ENCODE peak calls at places on chromosomes 4 and X, in eight cellular contexts. V, W, R, Y, X, N, J and G are unnamed samples.

GRCh38 chrX:133935096-133935495 is 50.3 kb downstream of the GPC3 start:
- DNase-seq in V (no peak), W (no peak), R (no peak), Y (no peak), X (no peak), N (no peak), J (no peak), G (no peak)

GRCh38 chr4:48329976-48330375 is 11.4 kb upstream of the SLAIN2 start:
- DNase-seq in V (no peak), W (no peak), R (peak), Y (no peak), X (peak), N (no peak), J (no peak), G (no peak)

GRCh38 chr4:73836373-73837269 is at the start of gene CXCL6:
- DNase-seq in V (no peak), W (no peak), R (no peak), Y (no peak), X (peak), N (no peak), J (no peak), G (no peak)

GRCh38 chrX:12955882-12956703 is 18.8 kb upstream of the TMSB4X start:
- DNase-seq in V (no peak), W (no peak), R (no peak), Y (peak), X (peak), N (no peak), J (peak), G (peak)

GRCh38 chrX:54423161-54423888 is 16.9 kb upstream of the TSR2 start:
- DNase-seq in V (no peak), W (no peak), R (no peak), Y (peak), X (no peak), N (no peak), J (no peak), G (no peak)

GRCh38 chrX:32644476-32644875 is 566.9 kb downstream of the DMD start:
- DNase-seq in V (no peak), W (no peak), R (no peak), Y (no peak), X (no peak), N (no peak), J (no peak), G (no peak)

GRCh38 chr4:8856835-8857590 is 14.6 kb downstream of the HMX1 start:
- DNase-seq in V (no peak), W (no peak), R (no peak), Y (no peak), X (no peak), N (no peak), J (no peak), G (no peak)

GRCh38 chr4:80615099-80615498 is 279.6 kb downstream of the CFAP299 start:
- DNase-seq in V (no peak), W (no peak), R (no peak), Y (no peak), X (no peak), N (no peak), J (no peak), G (no peak)

GRCh38 chrX:3384330-3384729 is 37.9 kb upstream of the MXRA5 start:
- DNase-seq in V (no peak), W (no peak), R (peak), Y (no peak), X (peak), N (no peak), J (no peak), G (no peak)

GRCh38 chr4:148240241-148240640 is 202.0 kb downstream of the NR3C2 start:
- DNase-seq in V (no peak), W (no peak), R (no peak), Y (no peak), X (no peak), N (no peak), J (no peak), G (no peak)

GRCh38 chrX:3757510-3758025 is 44.1 kb upstream of the PRKX start:
- DNase-seq in V (no peak), W (no peak), R (no peak), Y (no peak), X (no peak), N (no peak), J (no peak), G (no peak)

GRCh38 chr4:27278615-27279014 is 418.0 kb downstream of the STIM2 start:
- DNase-seq in V (no peak), W (no peak), R (peak), Y (no peak), X (peak), N (no peak), J (peak), G (no peak)

GRCh38 chr4:25401066-25401465 is 24.0 kb downstream of the ANAPC4 start:
- DNase-seq in V (no peak), W (no peak), R (no peak), Y (no peak), X (peak), N (no peak), J (no peak), G (no peak)

GRCh38 chrX:5425119-5425518 is 803.5 kb downstream of the NLGN4X start:
- DNase-seq in V (no peak), W (no peak), R (no peak), Y (no peak), X (no peak), N (no peak), J (no peak), G (no peak)

GRCh38 chr4:7539659-7540058 is 104.9 kb upstream of the PSAPL1 start:
- DNase-seq in V (peak), W (no peak), R (no peak), Y (peak), X (peak), N (peak), J (peak), G (peak)

GRCh38 chr4:89129080-89129640 is 17.8 kb downstream of the TIGD2 start:
- DNase-seq in V (no peak), W (no peak), R (peak), Y (no peak), X (peak), N (no peak), J (no peak), G (no peak)

GRCh38 chr4:48025005-48025404 is 8.4 kb downstream of the NIPAL1 start:
- DNase-seq in V (no peak), W (no peak), R (no peak), Y (no peak), X (peak), N (peak), J (no peak), G (no peak)

GRCh38 chrX:86263526-86263925 is 115.3 kb downstream of the DACH2 start:
- DNase-seq in V (no peak), W (no peak), R (no peak), Y (no peak), X (no peak), N (no peak), J (no peak), G (no peak)

GRCh38 chr4:34422472-34422871 is 1821.8 kb downstream of the ARAP2 start:
- DNase-seq in V (no peak), W (no peak), R (peak), Y (no peak), X (peak), N (no peak), J (no peak), G (no peak)